ENCODE peak calls at places on chromosomes 11 and 22, in six cellular contexts. B is IMR-90, L is neuronal stem cell, S is H9, V is trophoblast cell, Y is H1. X is an unnamed sample.

GRCh38 chr22:19446603-19447387 is 716 bp downstream of the C22orf39 start:
- DNase-seq in B (no peak), L (peak), S (peak), V (no peak), Y (no peak), X (peak)

GRCh38 chr11:105139669-105140068 is at the start of gene CARD18:
- DNase-seq in B (no peak), L (no peak), S (no peak), V (no peak), Y (no peak), X (no peak)

GRCh38 chr22:35390933-35391332 is 9.0 kb upstream of the MCM5 start:
- DNase-seq in B (no peak), L (no peak), S (no peak), V (no peak), Y (no peak), X (no peak)

GRCh38 chr11:35166369-35167360 is 27.7 kb downstream of the CD44 start:
- DNase-seq in B (peak), L (no peak), S (no peak), V (peak), Y (no peak), X (peak)

GRCh38 chr11:121563900-121564822 is 111.4 kb upstream of the SORL1-AS1 start:
- DNase-seq in B (peak), L (no peak), S (no peak), V (no peak), Y (no peak), X (no peak)

GRCh38 chr11:24859801-24860300 is 363.0 kb downstream of the LUZP2 start:
- DNase-seq in B (no peak), L (no peak), S (no peak), V (no peak), Y (no peak), X (no peak)

GRCh38 chr11:1924646-1925372 is 5.3 kb downstream of the TNNT3 start:
- DNase-seq in B (no peak), L (no peak), S (no peak), V (no peak), Y (no peak), X (no peak)

GRCh38 chr22:35642305-35642741 is 5.9 kb upstream of the APOL6 start:
- DNase-seq in B (peak), L (no peak), S (no peak), V (no peak), Y (no peak), X (peak)

GRCh38 chr11:93528252-93528651 is 14.9 kb downstream of the SMCO4 start:
- DNase-seq in B (no peak), L (no peak), S (no peak), V (no peak), Y (no peak), X (no peak)

GRCh38 chr11:46281374-46281831 is 3.9 kb downstream of the CREB3L1 start:
- DNase-seq in B (peak), L (no peak), S (no peak), V (no peak), Y (peak), X (peak)

GRCh38 chr22:41226728-41227655 is 13.7 kb downstream of the CHADL start:
- DNase-seq in B (no peak), L (no peak), S (no peak), V (no peak), Y (no peak), X (no peak)

GRCh38 chr11:25039165-25039564 is 542.3 kb downstream of the LUZP2 start:
- DNase-seq in B (no peak), L (no peak), S (no peak), V (no peak), Y (no peak), X (no peak)

GRCh38 chr11:17734418-17734911 is at the start of gene KCNC1:
- DNase-seq in B (peak), L (peak), S (peak), V (peak), Y (peak), X (peak)

GRCh38 chr22:21861856-21862255 is 5.6 kb downstream of the MAPK1 start:
- DNase-seq in B (no peak), L (no peak), S (no peak), V (peak), Y (no peak), X (peak)

GRCh38 chr22:46547179-46547882 is 9.9 kb upstream of the CELSR1 start:
- DNase-seq in B (peak), L (no peak), S (no peak), V (peak), Y (no peak), X (peak)
- H3K9ac ChIP-seq in B (peak), L (no peak), S (no peak), V (no peak), Y (no peak), X (peak)

DNA sequence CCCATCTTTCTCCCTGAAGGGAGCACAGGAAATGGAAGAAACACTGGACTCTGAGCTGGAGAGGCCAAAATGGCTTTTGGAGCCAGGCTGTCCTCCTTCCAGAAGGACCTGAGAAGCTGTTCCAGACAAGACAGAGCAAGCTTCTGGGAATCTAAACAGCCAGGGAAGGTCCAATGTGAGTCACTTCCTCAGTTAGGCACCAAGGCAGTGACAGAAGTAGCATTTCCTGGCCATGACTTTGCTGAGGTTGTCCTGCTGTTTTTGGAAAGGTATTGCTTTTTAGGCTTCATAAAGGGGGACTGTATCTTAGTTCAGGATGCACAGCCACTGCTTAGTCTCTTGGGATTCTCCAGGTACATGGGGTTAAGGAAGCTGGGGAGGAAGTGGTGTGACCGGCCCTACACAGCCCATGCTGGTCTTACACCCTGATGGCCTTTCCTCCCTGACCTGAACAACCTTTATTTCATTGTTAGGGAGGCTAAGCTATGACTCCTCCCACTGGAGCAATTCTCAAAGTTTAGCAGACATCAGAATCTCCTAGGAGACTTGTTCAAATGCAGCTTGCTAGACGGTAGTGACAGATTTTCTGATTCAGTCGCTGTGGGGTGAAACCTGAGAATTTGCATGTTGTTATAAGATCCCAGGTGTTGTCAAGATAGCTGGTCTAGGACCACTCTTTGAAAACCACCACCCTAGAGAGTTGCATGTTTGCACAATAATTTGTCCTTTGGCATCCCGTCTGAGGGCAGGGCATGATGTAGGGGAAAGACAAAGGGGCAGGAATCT is 6.8 kb upstream of the INSC start:
- DNase-seq in B (peak), L (no peak), S (no peak), V (no peak), Y (no peak), X (peak)
- H3K14ac ChIP-seq in B (peak), L (no peak), S (no peak), V (no peak), Y (no peak), X (no peak)

GRCh38 chr11:77140231-77140959 is 12.3 kb downstream of the MYO7A start:
- DNase-seq in B (peak), L (no peak), S (peak), V (no peak), Y (peak), X (no peak)
- H3K9ac ChIP-seq in B (no peak), L (no peak), S (no peak), V (no peak), Y (no peak), X (peak)

DNA sequence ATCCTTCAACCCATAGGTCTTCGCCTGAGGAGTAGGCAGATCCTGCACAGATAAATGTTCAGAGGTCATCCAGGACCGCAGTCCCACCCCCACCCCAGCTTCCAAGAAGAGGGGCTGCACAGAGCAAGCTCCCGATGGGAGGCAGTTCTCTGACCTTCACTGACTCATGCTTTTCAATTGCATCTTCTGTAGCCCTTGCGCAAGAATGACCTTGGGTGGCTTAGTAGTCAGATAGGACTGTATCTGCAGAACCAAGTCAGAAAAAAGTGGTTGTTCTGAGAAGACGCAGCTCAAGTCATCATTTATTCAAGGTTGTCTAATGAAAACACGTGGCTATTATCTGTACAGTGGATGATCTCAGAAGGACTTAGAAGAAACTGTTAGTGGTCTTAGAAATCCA is 16.4 kb upstream of the GRAMD1B start:
- DNase-seq in B (peak), L (no peak), S (no peak), V (peak), Y (no peak), X (peak)
- H3K14ac ChIP-seq in B (no peak), L (no peak), S (no peak), V (no peak), Y (no peak), X (no peak)

GRCh38 chr11:112316971-112317370 is 56.3 kb upstream of the PLET1 start:
- DNase-seq in B (peak), L (no peak), S (no peak), V (no peak), Y (no peak), X (peak)

GRCh38 chr11:112318661-112319060 is 58.0 kb upstream of the PLET1 start:
- DNase-seq in B (no peak), L (no peak), S (no peak), V (no peak), Y (no peak), X (no peak)

GRCh38 chr11:112315861-112316739 is 55.4 kb upstream of the PLET1 start:
- DNase-seq in B (no peak), L (no peak), S (no peak), V (no peak), Y (no peak), X (no peak)

GRCh38 chr11:112320668-112321067 is 60.0 kb upstream of the PLET1 start:
- DNase-seq in B (peak), L (no peak), S (no peak), V (no peak), Y (no peak), X (peak)

DNA sequence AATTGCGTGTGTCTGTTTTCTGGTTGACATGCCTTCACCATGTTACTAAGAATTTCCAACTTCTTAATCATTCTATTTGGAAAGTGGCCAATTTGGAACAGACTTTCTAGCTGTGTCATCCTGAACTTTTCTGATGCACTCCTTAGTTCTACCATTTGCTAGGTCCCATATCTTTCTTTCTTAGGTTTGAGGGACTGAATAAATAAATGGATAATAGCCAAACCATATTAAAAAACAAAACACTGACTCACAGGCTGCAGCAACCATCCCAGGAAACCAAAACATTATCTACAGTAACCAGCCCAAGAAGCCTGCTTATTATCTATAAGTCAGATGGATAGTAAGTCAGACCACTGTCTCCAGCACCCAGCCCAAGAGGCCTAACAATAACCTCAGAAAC is 57.5 kb upstream of the PLET1 start:
- DNase-seq in B (peak), L (no peak), S (no peak), V (peak), Y (no peak), X (peak)
- H3K9ac ChIP-seq in B (no peak), L (no peak), S (no peak), V (no peak), Y (no peak), X (peak)

GRCh38 chr11:33544593-33545373 is 155.8 kb downstream of the C11orf91 start:
- DNase-seq in B (no peak), L (no peak), S (no peak), V (peak), Y (no peak), X (no peak)

GRCh38 chr11:33545941-33546340 is 154.7 kb downstream of the C11orf91 start:
- DNase-seq in B (peak), L (no peak), S (no peak), V (no peak), Y (no peak), X (no peak)

GRCh38 chr11:33543823-33544222 is 156.8 kb downstream of the C11orf91 start:
- DNase-seq in B (peak), L (no peak), S (no peak), V (peak), Y (no peak), X (no peak)

GRCh38 chr11:33540946-33541915 is 159.4 kb downstream of the C11orf91 start:
- DNase-seq in B (no peak), L (no peak), S (no peak), V (peak), Y (no peak), X (no peak)

DNA sequence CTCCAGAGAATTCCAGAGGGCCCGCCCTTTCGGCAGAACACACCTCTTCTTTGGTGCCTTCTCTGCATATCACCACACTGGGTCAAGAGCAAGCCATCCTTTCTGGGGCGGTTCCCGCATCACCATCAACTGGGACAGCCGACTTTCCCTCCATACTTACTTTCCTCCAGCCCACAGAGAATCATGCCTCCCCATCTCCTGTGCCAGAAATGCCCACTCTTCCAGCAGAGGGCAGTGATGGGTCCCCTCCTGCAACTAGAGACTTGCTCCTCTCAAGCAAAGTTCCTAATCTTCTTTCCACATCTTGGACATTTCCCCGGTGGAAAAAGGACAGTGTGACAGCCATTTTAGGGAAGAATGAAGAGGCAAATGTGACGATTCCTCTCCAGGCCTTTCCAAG is 157.7 kb downstream of the C11orf91 start:
- DNase-seq in B (peak), L (peak), S (peak), V (peak), Y (peak), X (peak)
- H3K14ac ChIP-seq in B (peak), L (no peak), S (no peak), V (no peak), Y (no peak), X (no peak)

GRCh38 chr11:68128682-68129327 is 7.6 kb upstream of the CHKA start:
- DNase-seq in B (peak), L (no peak), S (peak), V (peak), Y (no peak), X (peak)
- H3K9ac ChIP-seq in B (peak), L (no peak), S (no peak), V (no peak), Y (no peak), X (peak)

DNA sequence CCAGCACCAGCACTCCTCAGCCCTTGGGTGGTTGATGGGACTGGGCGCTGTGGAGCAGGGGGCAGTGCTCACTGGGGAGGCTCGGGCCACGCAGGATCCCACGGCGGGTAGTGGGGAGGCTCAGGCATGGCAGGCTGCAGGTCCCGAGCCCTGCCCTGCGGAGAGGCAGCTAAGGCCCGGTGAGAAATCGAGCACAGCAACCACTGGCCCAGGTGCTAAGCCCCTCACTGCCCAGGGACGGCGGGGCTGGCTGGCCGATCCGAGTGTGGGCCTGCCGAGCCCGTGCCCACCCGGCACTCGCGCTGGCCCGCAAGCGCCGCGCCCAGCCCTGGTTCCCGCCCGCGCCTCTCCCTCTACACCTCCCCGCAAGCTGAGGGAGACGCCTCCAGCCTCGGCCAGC is 56.0 kb upstream of the ZNF195 start:
- DNase-seq in B (no peak), L (no peak), S (peak), V (no peak), Y (no peak), X (no peak)
- H3K14ac ChIP-seq in B (no peak), L (peak), S (peak), V (no peak), Y (no peak), X (no peak)

DNA sequence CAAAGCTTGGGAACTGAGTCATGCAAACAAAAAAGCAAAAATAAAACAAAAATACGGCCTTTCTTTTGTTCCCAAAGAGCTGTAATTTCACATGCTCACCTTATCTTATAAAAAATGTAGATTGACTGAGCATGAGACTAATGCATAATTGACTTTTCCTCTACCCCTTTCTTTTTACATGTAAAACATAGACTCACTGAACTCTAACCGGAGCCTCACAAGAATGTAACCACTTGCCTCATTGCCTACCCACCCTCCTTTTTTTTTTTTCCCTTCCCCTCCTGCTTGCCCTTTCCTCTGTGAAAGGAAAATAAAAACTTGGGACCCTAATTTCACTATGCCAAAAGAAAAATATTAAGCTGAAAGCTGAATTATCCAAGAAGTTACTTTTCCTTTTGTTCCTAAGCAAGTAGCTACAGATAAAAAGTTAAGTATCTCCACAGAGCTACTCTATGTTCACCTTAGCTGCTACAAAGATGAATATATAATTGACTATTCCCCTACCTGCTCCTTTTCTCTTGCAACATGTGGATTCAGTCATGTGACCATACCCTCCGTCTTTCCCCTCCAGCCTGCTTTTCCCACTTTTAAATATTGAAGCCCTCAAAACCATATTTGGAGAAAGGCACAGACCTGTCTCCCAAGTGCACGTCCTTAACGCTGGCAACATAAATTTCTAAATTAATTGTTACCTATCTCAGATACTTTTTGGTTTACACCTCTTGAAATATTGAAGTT is 39.6 kb upstream of the WEE1 start:
- DNase-seq in B (no peak), L (no peak), S (no peak), V (peak), Y (no peak), X (no peak)
- H3K9ac ChIP-seq in B (no peak), L (no peak), S (no peak), V (no peak), Y (no peak), X (no peak)

X was measured in mesenchymal stem cell.